ENCODE peak calls at places on chromosomes 16 and 17, in five cellular contexts. One of them, this sample, is unnamed.

GRCh38 chr16:57341441-57342303 is 16.9 kb upstream of the CCL22 start:
- DNase-seq in breast epithelium: peak; percentile 80
- DNase-seq in Caco-2: no peak
- DNase-seq in NCI-H1694: no peak
- DNase-seq in dermis microvascular lymphatic vessel endothelial cell: peak; percentile 29
- DNase-seq in this sample: no peak

GRCh38 chr16:88687254-88687576 is 908 bp upstream of the SNAI3 start:
- DNase-seq in breast epithelium: no peak
- DNase-seq in Caco-2: no peak
- DNase-seq in NCI-H1694: no peak
- DNase-seq in dermis microvascular lymphatic vessel endothelial cell: no peak
- DNase-seq in this sample: no peak

GRCh38 chr16:77599793-77600415 is 122.4 kb upstream of the NUDT7 start:
- DNase-seq in breast epithelium: no peak
- DNase-seq in Caco-2: peak; percentile 50
- DNase-seq in NCI-H1694: peak; percentile 1
- DNase-seq in dermis microvascular lymphatic vessel endothelial cell: peak; percentile 66
- DNase-seq in this sample: peak; percentile 54

GRCh38 chr16:81517630-81518438 is 73.2 kb downstream of the CMIP start:
- DNase-seq in breast epithelium: peak; percentile 43
- DNase-seq in Caco-2: no peak
- DNase-seq in NCI-H1694: no peak
- DNase-seq in dermis microvascular lymphatic vessel endothelial cell: peak; percentile 77
- DNase-seq in this sample: no peak

GRCh38 chr16:10558746-10559641 is 21.4 kb downstream of the EMP2 start:
- DNase-seq in breast epithelium: peak; percentile 78
- DNase-seq in Caco-2: no peak
- DNase-seq in NCI-H1694: no peak
- DNase-seq in dermis microvascular lymphatic vessel endothelial cell: peak; percentile 52
- DNase-seq in this sample: no peak

GRCh38 chr17:42184717-42185496 is at the start of gene HCRT:
- DNase-seq in breast epithelium: no peak
- DNase-seq in Caco-2: no peak
- DNase-seq in NCI-H1694: no peak
- DNase-seq in dermis microvascular lymphatic vessel endothelial cell: no peak
- DNase-seq in this sample: no peak

GRCh38 chr17:19533718-19534561 is at the start of gene SLC47A1:
- DNase-seq in breast epithelium: no peak
- DNase-seq in Caco-2: no peak
- DNase-seq in NCI-H1694: no peak
- DNase-seq in dermis microvascular lymphatic vessel endothelial cell: peak; percentile 50
- DNase-seq in this sample: no peak

GRCh38 chr17:81685108-81685507 is 1.3 kb downstream of the HGS start:
- DNase-seq in breast epithelium: no peak
- DNase-seq in Caco-2: no peak
- DNase-seq in NCI-H1694: no peak
- DNase-seq in dermis microvascular lymphatic vessel endothelial cell: peak; percentile 58
- DNase-seq in this sample: peak; percentile 91

GRCh38 chr17:50191070-50192045 is 10.1 kb downstream of the COL1A1 start:
- DNase-seq in breast epithelium: no peak
- DNase-seq in Caco-2: no peak
- DNase-seq in NCI-H1694: no peak
- DNase-seq in dermis microvascular lymphatic vessel endothelial cell: no peak
- DNase-seq in this sample: no peak

GRCh38 chr17:15298176-15298575 is 33.0 kb upstream of the PMP22 start:
- DNase-seq in breast epithelium: no peak
- DNase-seq in Caco-2: no peak
- DNase-seq in NCI-H1694: no peak
- DNase-seq in dermis microvascular lymphatic vessel endothelial cell: peak; percentile 10
- DNase-seq in this sample: peak; percentile 45

GRCh38 chr17:45307290-45308015 is 9.4 kb downstream of the MAP3K14 start:
- DNase-seq in breast epithelium: no peak
- DNase-seq in Caco-2: no peak
- DNase-seq in NCI-H1694: peak; percentile 14
- DNase-seq in dermis microvascular lymphatic vessel endothelial cell: peak; percentile 76
- DNase-seq in this sample: peak; percentile 70

GRCh38 chr17:66730497-66730923 is 104.4 kb upstream of the CACNG5 start:
- DNase-seq in breast epithelium: no peak
- DNase-seq in Caco-2: no peak
- DNase-seq in NCI-H1694: no peak
- DNase-seq in dermis microvascular lymphatic vessel endothelial cell: no peak
- DNase-seq in this sample: no peak

GRCh38 chr16:71792176-71792575 is 16.5 kb downstream of the AP1G1 start:
- DNase-seq in breast epithelium: no peak
- DNase-seq in Caco-2: no peak
- DNase-seq in NCI-H1694: no peak
- DNase-seq in dermis microvascular lymphatic vessel endothelial cell: no peak
- DNase-seq in this sample: no peak

GRCh38 chr17:27653572-27653971 is 22.6 kb downstream of the LGALS9 start:
- DNase-seq in breast epithelium: no peak
- DNase-seq in Caco-2: no peak
- DNase-seq in NCI-H1694: no peak
- DNase-seq in dermis microvascular lymphatic vessel endothelial cell: no peak
- DNase-seq in this sample: no peak

GRCh38 chr17:62819511-62820221 is 11.6 kb upstream of the MARCHF10 start:
- DNase-seq in breast epithelium: peak; percentile 74
- DNase-seq in Caco-2: peak; percentile 68
- DNase-seq in NCI-H1694: peak; percentile 72
- DNase-seq in dermis microvascular lymphatic vessel endothelial cell: peak; percentile 84
- DNase-seq in this sample: peak; percentile 87

GRCh38 chr16:86975445-86975844 is 341.7 kb downstream of the C16orf95 start:
- DNase-seq in breast epithelium: no peak
- DNase-seq in Caco-2: no peak
- DNase-seq in NCI-H1694: no peak
- DNase-seq in dermis microvascular lymphatic vessel endothelial cell: peak; percentile 75
- DNase-seq in this sample: peak; percentile 63

GRCh38 chr16:65494080-65494479 is 372.2 kb upstream of the CDH11 start:
- DNase-seq in breast epithelium: no peak
- DNase-seq in Caco-2: no peak
- DNase-seq in NCI-H1694: no peak
- DNase-seq in dermis microvascular lymphatic vessel endothelial cell: no peak
- DNase-seq in this sample: no peak

GRCh38 chr16:57765160-57765728 is 29.7 kb downstream of the KATNB1 start:
- DNase-seq in breast epithelium: no peak
- DNase-seq in Caco-2: no peak
- DNase-seq in NCI-H1694: no peak
- DNase-seq in dermis microvascular lymphatic vessel endothelial cell: no peak
- DNase-seq in this sample: no peak

GRCh38 chr17:58191259-58191896 is 1.1 kb upstream of the EPX start:
- DNase-seq in breast epithelium: no peak
- DNase-seq in Caco-2: no peak
- DNase-seq in NCI-H1694: no peak
- DNase-seq in dermis microvascular lymphatic vessel endothelial cell: no peak
- DNase-seq in this sample: no peak

GRCh38 chr17:31371511-31372097 is 19.9 kb upstream of the RAB11FIP4 start:
- DNase-seq in breast epithelium: no peak
- DNase-seq in Caco-2: no peak
- DNase-seq in NCI-H1694: no peak
- DNase-seq in dermis microvascular lymphatic vessel endothelial cell: peak; percentile 54
- DNase-seq in this sample: no peak

GRCh38 chr17:14672830-14673229 is 371.9 kb downstream of the HS3ST3B1 start:
- DNase-seq in breast epithelium: no peak
- DNase-seq in Caco-2: no peak
- DNase-seq in NCI-H1694: no peak
- DNase-seq in dermis microvascular lymphatic vessel endothelial cell: no peak
- DNase-seq in this sample: no peak

GRCh38 chr16:87897563-87898505 is 28.5 kb upstream of the SLC7A5 start:
- DNase-seq in breast epithelium: no peak
- DNase-seq in Caco-2: no peak
- DNase-seq in NCI-H1694: no peak
- DNase-seq in dermis microvascular lymphatic vessel endothelial cell: no peak
- DNase-seq in this sample: no peak

GRCh38 chr17:6843241-6843890 is 11.8 kb upstream of the TEKT1 start:
- DNase-seq in breast epithelium: no peak
- DNase-seq in Caco-2: no peak
- DNase-seq in NCI-H1694: peak; percentile 51
- DNase-seq in dermis microvascular lymphatic vessel endothelial cell: peak; percentile 62
- DNase-seq in this sample: peak; percentile 69

GRCh38 chr17:57948169-57948554 is 7.0 kb downstream of the CUEDC1 start:
- DNase-seq in breast epithelium: no peak
- DNase-seq in Caco-2: no peak
- DNase-seq in NCI-H1694: no peak
- DNase-seq in dermis microvascular lymphatic vessel endothelial cell: no peak
- DNase-seq in this sample: no peak

GRCh38 chr16:85480727-85481101 is 132.4 kb upstream of the GSE1 start:
- DNase-seq in breast epithelium: no peak
- DNase-seq in Caco-2: no peak
- DNase-seq in NCI-H1694: peak; percentile 42
- DNase-seq in dermis microvascular lymphatic vessel endothelial cell: no peak
- DNase-seq in this sample: no peak

GRCh38 chr17:70050192-70050591 is 24.8 kb upstream of the KCNJ16 start:
- DNase-seq in breast epithelium: no peak
- DNase-seq in Caco-2: no peak
- DNase-seq in NCI-H1694: no peak
- DNase-seq in dermis microvascular lymphatic vessel endothelial cell: no peak
- DNase-seq in this sample: no peak

GRCh38 chr17:50080827-50081226 is 14.3 kb upstream of the PDK2 start:
- DNase-seq in breast epithelium: no peak
- DNase-seq in Caco-2: no peak
- DNase-seq in NCI-H1694: no peak
- DNase-seq in dermis microvascular lymphatic vessel endothelial cell: peak; percentile 63
- DNase-seq in this sample: no peak

GRCh38 chr17:46818929-46819859 is 702 bp upstream of the WNT3 start:
- DNase-seq in breast epithelium: no peak
- DNase-seq in Caco-2: no peak
- DNase-seq in NCI-H1694: no peak
- DNase-seq in dermis microvascular lymphatic vessel endothelial cell: no peak
- DNase-seq in this sample: no peak

GRCh38 chr16:85383836-85384825 is 229.0 kb upstream of the GSE1 start:
- DNase-seq in breast epithelium: no peak
- DNase-seq in Caco-2: no peak
- DNase-seq in NCI-H1694: no peak
- DNase-seq in dermis microvascular lymphatic vessel endothelial cell: no peak
- DNase-seq in this sample: no peak

GRCh38 chr17:38554430-38555350 is 51.1 kb downstream of the SRCIN1 start:
- DNase-seq in breast epithelium: no peak
- DNase-seq in Caco-2: no peak
- DNase-seq in NCI-H1694: no peak
- DNase-seq in dermis microvascular lymphatic vessel endothelial cell: no peak
- DNase-seq in this sample: no peak

GRCh38 chr17:79160980-79161621 is 86.5 kb downstream of the ENGASE start:
- DNase-seq in breast epithelium: no peak
- DNase-seq in Caco-2: no peak
- DNase-seq in NCI-H1694: no peak
- DNase-seq in dermis microvascular lymphatic vessel endothelial cell: peak; percentile 48
- DNase-seq in this sample: peak; percentile 65

This sample was measured in RKO.